ENCODE peak calls at places on chromosome 14, in eight cellular contexts. O, D, I, X, R, K, P and F are unnamed samples.

GRCh38 chr14:34322940-34323418 is 139.1 kb downstream of the SPTSSA start:
- DNase-seq in O (peak; percentile 70), D (peak; percentile 38), I (peak; percentile 31), X (peak; percentile 40), R (peak; percentile 68), K (peak; percentile 57), P (no peak), F (peak; percentile 31)

GRCh38 chr14:68293404-68293803 is 473.8 kb downstream of the RAD51B start:
- DNase-seq in O (no peak), D (no peak), I (no peak), X (no peak), R (no peak), K (no peak), P (no peak), F (no peak)

GRCh38 chr14:75978249-75978731 is 3.5 kb downstream of the TGFB3 start:
- DNase-seq in O (no peak), D (no peak), I (peak; percentile 33), X (no peak), R (no peak), K (peak; percentile 36), P (no peak), F (peak; percentile 62)

GRCh38 chr14:91253795-91254323 is 9.4 kb upstream of the GPR68 start:
- DNase-seq in O (no peak), D (no peak), I (no peak), X (no peak), R (no peak), K (no peak), P (no peak), F (no peak)

GRCh38 chr14:81400202-81400678 is at the start of gene STON2:
- DNase-seq in O (peak; percentile 33), D (no peak), I (no peak), X (peak; percentile 32), R (no peak), K (no peak), P (no peak), F (no peak)

GRCh38 chr14:91252901-91253794 is 8.6 kb upstream of the GPR68 start:
- DNase-seq in O (no peak), D (no peak), I (no peak), X (no peak), R (no peak), K (no peak), P (no peak), F (peak; percentile 72)

GRCh38 chr14:93207468-93208308 is 632 bp downstream of the UBR7 start:
- DNase-seq in O (peak; percentile 64), D (no peak), I (no peak), X (peak; percentile 22), R (peak; percentile 44), K (no peak), P (peak; percentile 22), F (no peak)

GRCh38 chr14:33964599-33965317 is 13.9 kb upstream of the EGLN3 start:
- DNase-seq in O (no peak), D (no peak), I (no peak), X (no peak), R (no peak), K (no peak), P (no peak), F (no peak)

GRCh38 chr14:24418492-24418873 is 11.0 kb downstream of the CBLN3 start:
- DNase-seq in O (peak; percentile 14), D (no peak), I (no peak), X (no peak), R (peak; percentile 97), K (no peak), P (no peak), F (peak; percentile 72)

GRCh38 chr14:104085032-104085888 is at the start of gene ASPG:
- DNase-seq in O (peak; percentile 7), D (no peak), I (peak; percentile 61), X (no peak), R (peak; percentile 29), K (no peak), P (no peak), F (peak; percentile 45)

GRCh38 chr14:24802236-24802635 is 168.2 kb upstream of the GZMB start:
- DNase-seq in O (no peak), D (no peak), I (no peak), X (no peak), R (no peak), K (no peak), P (no peak), F (no peak)